ENCODE peak calls at places on chromosomes 2 and 18, in five cellular contexts. H is PC-3; J is CD4-positive, alpha-beta T cell; L is K562; Z is nephron progenitor cell. U is an unnamed sample.

GRCh38 chr2:99784282-99784681 is 294.5 kb upstream of the REV1 start:
- DNase-seq in J (no peak), Z (no peak), H (no peak), L (no peak), U (no peak)

GRCh38 chr2:239059854-239060253 is 212.0 kb downstream of the TWIST2 start:
- DNase-seq in L (no peak), Z (no peak), H (no peak), J (no peak), U (no peak)

GRCh38 chr2:102065675-102066252 is 74.0 kb downstream of the IL1R2 start:
- DNase-seq in J (no peak), H (peak; percentile 63), Z (no peak), L (peak; percentile 49), U (no peak)

GRCh38 chr2:128492966-128493811 is 174.5 kb upstream of the HS6ST1 start:
- DNase-seq in J (no peak), H (no peak), L (peak; percentile 49), Z (no peak), U (no peak)

GRCh38 chr2:169528271-169528701 is 18.8 kb downstream of the KLHL41 start:
- DNase-seq in J (peak; percentile 58), L (peak; percentile 84), Z (peak; percentile 79), H (peak; percentile 84), U (peak; percentile 82)

GRCh38 chr2:5609191-5609590 is 83.0 kb upstream of the SOX11 start:
- DNase-seq in H (no peak), L (no peak), Z (peak; percentile 39), J (no peak), U (no peak)

GRCh38 chr2:40127890-40128548 is 323.9 kb downstream of the SLC8A1 start:
- DNase-seq in H (peak; percentile 33), L (no peak), Z (no peak), J (no peak), U (no peak)

GRCh38 chr18:3652380-3653262 is 202.6 kb downstream of the TGIF1 start:
- DNase-seq in L (peak; percentile 98), Z (no peak), H (peak; percentile 99), J (no peak), U (no peak)

GRCh38 chr18:60987963-60988362 is 345.3 kb upstream of the CDH20 start:
- DNase-seq in H (no peak), L (no peak), Z (no peak), J (no peak), U (no peak)

GRCh38 chr2:223396993-223397392 is 205.2 kb downstream of the SCG2 start:
- DNase-seq in J (no peak), H (no peak), L (no peak), Z (no peak), U (no peak)

GRCh38 chr18:70243131-70243530 is 37.6 kb upstream of the RTTN start:
- DNase-seq in H (peak; percentile 88), L (no peak), J (no peak), Z (no peak), U (no peak)

GRCh38 chr2:26235089-26235488 is 9.3 kb downstream of the HADHA start:
- DNase-seq in L (no peak), J (no peak), Z (no peak), H (peak; percentile 14), U (no peak)

GRCh38 chr2:10120158-10120937 is 2.2 kb upstream of the RRM2 start:
- DNase-seq in J (peak; percentile 91), Z (peak; percentile 99), L (peak; percentile 94), H (peak; percentile 93), U (peak; percentile 77)

GRCh38 chr2:233772583-233772982 is 5.5 kb upstream of the MROH2A start:
- DNase-seq in L (no peak), Z (no peak), J (no peak), H (no peak), U (no peak)
- TF ChIP-seq CTCF in L (no peak), Z (no peak), J (no peak), H (no peak), U (no peak)

GRCh38 chr2:70088508-70089219 is 1.4 kb downstream of the PCBP1 start:
- DNase-seq in Z (no peak), H (no peak), L (no peak), J (no peak), U (no peak)

GRCh38 chr2:70086278-70086837 is 919 bp upstream of the PCBP1 start:
- DNase-seq in H (peak; percentile 65), Z (peak; percentile 43), L (peak; percentile 65), J (peak; percentile 57), U (peak; percentile 64)

GRCh38 chr2:70086838-70087702 is at the start of gene PCBP1:
- DNase-seq in L (peak; percentile 95), Z (peak; percentile 96), H (peak; percentile 87), J (peak; percentile 98), U (peak; percentile 96)

GRCh38 chr2:70089220-70089945 is 2.1 kb downstream of the PCBP1 start:
- DNase-seq in H (peak; percentile 23), L (peak; percentile 68), J (no peak), Z (peak; percentile 21), U (peak; percentile 26)

GRCh38 chr2:70087703-70088507 is 628 bp downstream of the PCBP1 start:
- DNase-seq in J (no peak), Z (peak; percentile 51), L (peak; percentile 77), H (peak; percentile 41), U (peak; percentile 41)
- TF ChIP-seq CTCF in J (no peak), Z (no peak), L (peak; percentile 13), H (no peak), U (no peak)

GRCh38 chr2:46001741-46002506 is 295.3 kb upstream of the EPAS1 start:
- DNase-seq in H (no peak), J (no peak), L (no peak), Z (no peak), U (no peak)

GRCh38 chr2:46001290-46001689 is 295.9 kb upstream of the EPAS1 start:
- DNase-seq in H (no peak), Z (no peak), J (no peak), L (no peak), U (no peak)

GRCh38 chr2:46003912-46004473 is 293.2 kb upstream of the EPAS1 start:
- DNase-seq in H (no peak), L (no peak), Z (no peak), J (no peak), U (no peak)

GRCh38 chr2:46002507-46002883 is 294.7 kb upstream of the EPAS1 start:
- DNase-seq in H (peak; percentile 26), J (no peak), Z (no peak), L (no peak), U (no peak)

GRCh38 chr2:46002947-46003346 is 294.3 kb upstream of the EPAS1 start:
- DNase-seq in J (no peak), Z (no peak), H (no peak), L (no peak), U (no peak)
- TF ChIP-seq CTCF in J (no peak), Z (no peak), H (no peak), L (no peak), U (no peak)

GRCh38 chr2:30503007-30503691 is 56.1 kb downstream of the LCLAT1 start:
- DNase-seq in Z (no peak), J (no peak), H (no peak), L (no peak), U (no peak)
- TF ChIP-seq CTCF in Z (no peak), J (peak; percentile 34), H (peak; percentile 54), L (no peak), U (peak; percentile 16)

GRCh38 chr18:7926526-7926925 is 359.4 kb downstream of the PTPRM start:
- DNase-seq in J (no peak), H (peak; percentile 48), Z (peak; percentile 11), L (peak; percentile 13), U (peak; percentile 26)
- TF ChIP-seq CTCF in J (no peak), H (peak; percentile 59), Z (peak; percentile 20), L (no peak), U (peak; percentile 22)

GRCh38 chr18:59286341-59286740 is 13.1 kb upstream of the RAX start:
- DNase-seq in H (no peak), J (no peak), L (no peak), Z (no peak), U (no peak)
- TF ChIP-seq CTCF in H (no peak), J (no peak), L (no peak), Z (no peak), U (no peak)

GRCh38 chr2:198347936-198348335 is 543.5 kb downstream of the PLCL1 start:
- DNase-seq in J (no peak), Z (no peak), L (no peak), H (no peak), U (no peak)
- TF ChIP-seq CTCF in J (no peak), Z (no peak), L (no peak), H (no peak), U (no peak)

DNA sequence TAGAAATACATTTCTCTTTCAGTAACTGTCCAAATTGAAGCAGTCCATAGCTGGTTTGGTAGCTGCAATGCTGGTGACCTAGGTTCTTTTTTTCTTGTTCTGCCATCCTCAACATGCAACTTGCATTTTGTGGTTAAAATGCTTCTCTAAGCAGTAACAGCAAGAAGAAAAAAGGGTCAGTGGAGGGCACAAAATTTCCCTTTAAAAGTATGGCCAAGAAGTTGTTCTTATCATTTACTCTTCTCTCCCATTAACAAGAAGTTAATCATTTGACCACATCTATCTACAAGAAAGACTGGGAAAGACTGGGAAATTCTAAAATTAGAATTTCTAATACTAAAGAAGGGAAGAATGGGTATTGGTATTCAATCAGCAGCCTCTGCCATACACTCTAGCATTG is 569.9 kb downstream of the CPS1 start:
- DNase-seq in J (no peak), L (no peak), Z (no peak), H (no peak), U (no peak)
- TF ChIP-seq CTCF in J (no peak), L (no peak), Z (no peak), H (no peak), U (no peak)

U was measured in endothelial cell.